ENCODE peak calls at places on chromosomes 5 and 9, in eight cellular contexts. One of them, this sample, is unnamed.

GRCh38 chr5:146005723-146006122 is 69.3 kb downstream of the SH3RF2 start:
- DNase-seq in NCI-H345: no peak
- DNase-seq in T-helper 1 cell: no peak
- DNase-seq in NCI-H2029: no peak
- DNase-seq in glutamatergic neuron: no peak
- DNase-seq in spleen: no peak
- DNase-seq in progenitor cell of endocrine pancreas: no peak
- DNase-seq in SJCRH30: no peak
- DNase-seq in this sample: no peak

GRCh38 chr9:134759913-134760312 is 118.3 kb downstream of the COL5A1 start:
- DNase-seq in NCI-H345: no peak
- DNase-seq in T-helper 1 cell: no peak
- DNase-seq in NCI-H2029: no peak
- DNase-seq in glutamatergic neuron: no peak
- DNase-seq in spleen: no peak
- DNase-seq in progenitor cell of endocrine pancreas: no peak
- DNase-seq in SJCRH30: no peak
- DNase-seq in this sample: no peak

GRCh38 chr9:132931178-132931735 is 13.2 kb downstream of the TSC1 start:
- DNase-seq in NCI-H345: no peak
- DNase-seq in T-helper 1 cell: no peak
- DNase-seq in NCI-H2029: no peak
- DNase-seq in glutamatergic neuron: no peak
- DNase-seq in spleen: no peak
- DNase-seq in progenitor cell of endocrine pancreas: no peak
- DNase-seq in SJCRH30: no peak
- DNase-seq in this sample: no peak

GRCh38 chr9:115111854-115112253 is 6.1 kb downstream of the TNC start:
- DNase-seq in NCI-H345: no peak
- DNase-seq in T-helper 1 cell: no peak
- DNase-seq in NCI-H2029: no peak
- DNase-seq in glutamatergic neuron: no peak
- DNase-seq in spleen: no peak
- DNase-seq in progenitor cell of endocrine pancreas: no peak
- DNase-seq in SJCRH30: no peak
- DNase-seq in this sample: no peak

GRCh38 chr5:134530375-134531077 is 5.1 kb downstream of the JADE2 start:
- DNase-seq in NCI-H345: no peak
- DNase-seq in T-helper 1 cell: no peak
- DNase-seq in NCI-H2029: no peak
- DNase-seq in glutamatergic neuron: no peak
- DNase-seq in spleen: no peak
- DNase-seq in progenitor cell of endocrine pancreas: no peak
- DNase-seq in SJCRH30: no peak
- DNase-seq in this sample: no peak

GRCh38 chr9:127131871-127132270 is 9.4 kb upstream of the ANGPTL2 start:
- DNase-seq in NCI-H345: no peak
- DNase-seq in T-helper 1 cell: no peak
- DNase-seq in NCI-H2029: no peak
- DNase-seq in glutamatergic neuron: no peak
- DNase-seq in spleen: no peak
- DNase-seq in progenitor cell of endocrine pancreas: no peak
- DNase-seq in SJCRH30: no peak
- DNase-seq in this sample: no peak

GRCh38 chr9:137089232-137089947 is 2.6 kb downstream of the MAN1B1 start:
- DNase-seq in NCI-H345: no peak
- DNase-seq in T-helper 1 cell: no peak
- DNase-seq in NCI-H2029: no peak
- DNase-seq in glutamatergic neuron: no peak
- DNase-seq in spleen: no peak
- DNase-seq in progenitor cell of endocrine pancreas: no peak
- DNase-seq in SJCRH30: no peak
- DNase-seq in this sample: no peak

GRCh38 chr9:18605763-18606162 is 131.8 kb downstream of the ADAMTSL1 start:
- DNase-seq in NCI-H345: no peak
- DNase-seq in T-helper 1 cell: no peak
- DNase-seq in NCI-H2029: no peak
- DNase-seq in glutamatergic neuron: no peak
- DNase-seq in spleen: no peak
- DNase-seq in progenitor cell of endocrine pancreas: no peak
- DNase-seq in SJCRH30: no peak
- DNase-seq in this sample: no peak

GRCh38 chr5:55177078-55177477 is 4.1 kb upstream of the CDC20B start:
- DNase-seq in NCI-H345: no peak
- DNase-seq in T-helper 1 cell: no peak
- DNase-seq in NCI-H2029: no peak
- DNase-seq in glutamatergic neuron: no peak
- DNase-seq in spleen: no peak
- DNase-seq in progenitor cell of endocrine pancreas: no peak
- DNase-seq in SJCRH30: no peak
- DNase-seq in this sample: no peak

GRCh38 chr9:104826911-104827310 is 63.0 kb downstream of the NIPSNAP3B start:
- DNase-seq in NCI-H345: no peak
- DNase-seq in T-helper 1 cell: no peak
- DNase-seq in NCI-H2029: no peak
- DNase-seq in glutamatergic neuron: no peak
- DNase-seq in spleen: no peak
- DNase-seq in progenitor cell of endocrine pancreas: no peak
- DNase-seq in SJCRH30: no peak
- DNase-seq in this sample: no peak

GRCh38 chr5:135738564-135738875 is 95.9 kb upstream of the SLC25A48 start:
- DNase-seq in NCI-H345: no peak
- DNase-seq in T-helper 1 cell: no peak
- DNase-seq in NCI-H2029: no peak
- DNase-seq in glutamatergic neuron: no peak
- DNase-seq in spleen: no peak
- DNase-seq in progenitor cell of endocrine pancreas: no peak
- DNase-seq in SJCRH30: no peak
- DNase-seq in this sample: no peak

GRCh38 chr5:38591450-38591849 is 35.0 kb upstream of the LIFR start:
- DNase-seq in NCI-H345: no peak
- DNase-seq in T-helper 1 cell: no peak
- DNase-seq in NCI-H2029: no peak
- DNase-seq in glutamatergic neuron: no peak
- DNase-seq in spleen: no peak
- DNase-seq in progenitor cell of endocrine pancreas: no peak
- DNase-seq in SJCRH30: no peak
- DNase-seq in this sample: no peak

GRCh38 chr5:48192-48591 is 43.8 kb upstream of the PLEKHG4B start:
- DNase-seq in NCI-H345: peak
- DNase-seq in T-helper 1 cell: no peak
- DNase-seq in NCI-H2029: peak
- DNase-seq in glutamatergic neuron: no peak
- DNase-seq in spleen: no peak
- DNase-seq in progenitor cell of endocrine pancreas: no peak
- DNase-seq in SJCRH30: no peak
- DNase-seq in this sample: no peak

GRCh38 chr5:31854625-31855526 is 215.9 kb downstream of the PDZD2 start:
- DNase-seq in NCI-H345: peak
- DNase-seq in T-helper 1 cell: no peak
- DNase-seq in NCI-H2029: no peak
- DNase-seq in glutamatergic neuron: peak
- DNase-seq in spleen: no peak
- DNase-seq in progenitor cell of endocrine pancreas: peak
- DNase-seq in SJCRH30: peak
- DNase-seq in this sample: no peak

GRCh38 chr5:7849531-7850240 is 1.2 kb downstream of the CFAP90 start:
- DNase-seq in NCI-H345: peak
- DNase-seq in T-helper 1 cell: no peak
- DNase-seq in NCI-H2029: no peak
- DNase-seq in glutamatergic neuron: peak
- DNase-seq in spleen: no peak
- DNase-seq in progenitor cell of endocrine pancreas: no peak
- DNase-seq in SJCRH30: no peak
- DNase-seq in this sample: no peak

GRCh38 chr9:78306222-78307076 is 9.5 kb downstream of the PSAT1 start:
- DNase-seq in NCI-H345: no peak
- DNase-seq in T-helper 1 cell: no peak
- DNase-seq in NCI-H2029: no peak
- DNase-seq in glutamatergic neuron: no peak
- DNase-seq in spleen: no peak
- DNase-seq in progenitor cell of endocrine pancreas: no peak
- DNase-seq in SJCRH30: no peak
- DNase-seq in this sample: no peak

GRCh38 chr5:128708841-128709240 is 170.8 kb upstream of the FBN2 start:
- DNase-seq in NCI-H345: no peak
- DNase-seq in T-helper 1 cell: no peak
- DNase-seq in NCI-H2029: no peak
- DNase-seq in glutamatergic neuron: no peak
- DNase-seq in spleen: no peak
- DNase-seq in progenitor cell of endocrine pancreas: no peak
- DNase-seq in SJCRH30: no peak
- DNase-seq in this sample: no peak

GRCh38 chr9:113998529-113999255 is 79.4 kb downstream of the AMBP start:
- DNase-seq in NCI-H345: no peak
- DNase-seq in T-helper 1 cell: no peak
- DNase-seq in NCI-H2029: no peak
- DNase-seq in glutamatergic neuron: peak
- DNase-seq in spleen: no peak
- DNase-seq in progenitor cell of endocrine pancreas: no peak
- DNase-seq in SJCRH30: peak
- DNase-seq in this sample: peak

GRCh38 chr9:79976501-79977444 is 405.0 kb downstream of the TLE4 start:
- DNase-seq in NCI-H345: no peak
- DNase-seq in T-helper 1 cell: no peak
- DNase-seq in NCI-H2029: peak
- DNase-seq in glutamatergic neuron: peak
- DNase-seq in spleen: no peak
- DNase-seq in progenitor cell of endocrine pancreas: no peak
- DNase-seq in SJCRH30: peak
- DNase-seq in this sample: no peak

GRCh38 chr9:69584746-69585145 is 87.4 kb downstream of the APBA1 start:
- DNase-seq in NCI-H345: no peak
- DNase-seq in T-helper 1 cell: no peak
- DNase-seq in NCI-H2029: no peak
- DNase-seq in glutamatergic neuron: no peak
- DNase-seq in spleen: no peak
- DNase-seq in progenitor cell of endocrine pancreas: no peak
- DNase-seq in SJCRH30: no peak
- DNase-seq in this sample: no peak

GRCh38 chr5:1007221-1007680 is 1.4 kb upstream of the NKD2 start:
- DNase-seq in NCI-H345: no peak
- DNase-seq in T-helper 1 cell: no peak
- DNase-seq in NCI-H2029: no peak
- DNase-seq in glutamatergic neuron: no peak
- DNase-seq in spleen: peak
- DNase-seq in progenitor cell of endocrine pancreas: peak
- DNase-seq in SJCRH30: no peak
- DNase-seq in this sample: no peak

GRCh38 chr9:18761742-18762141 is 271.3 kb downstream of the SAXO1 start:
- DNase-seq in NCI-H345: peak
- DNase-seq in T-helper 1 cell: no peak
- DNase-seq in NCI-H2029: no peak
- DNase-seq in glutamatergic neuron: no peak
- DNase-seq in spleen: no peak
- DNase-seq in progenitor cell of endocrine pancreas: no peak
- DNase-seq in SJCRH30: no peak
- DNase-seq in this sample: no peak

This sample was measured in activated T-helper 2 cell treated with anti-CD3 and anti-CD28 coated beads, Interferon-gamma antibody, Interleukin-2, Interleukin-4, amounts not matched to agents 10 μg/mL and 5 μg/mL and 100 μg/mL, durations not matched to agents 14 hours and 24 hours and 36 hours.